ENCODE peak calls at places on chromosomes 6 and 20, in five cellular contexts. O, L, B, R and T are unnamed samples.

GRCh38 chr6:132070356-132070755 is 119.2 kb upstream of the CCN2 start:
- DNase-seq in O (no peak), L (no peak), B (no peak), R (no peak), T (no peak)

GRCh38 chr20:56222201-56222600 is 26.3 kb upstream of the MC3R start:
- DNase-seq in O (no peak), L (no peak), B (no peak), R (no peak), T (no peak)

GRCh38 chr20:49385471-49385870 is 97.0 kb downstream of the KCNB1 start:
- DNase-seq in O (no peak), L (peak; percentile 22), B (peak; percentile 36), R (no peak), T (no peak)

GRCh38 chr6:166422201-166422940 is 39.6 kb upstream of the MPC1 start:
- DNase-seq in O (no peak), L (no peak), B (no peak), R (no peak), T (no peak)

GRCh38 chr6:28988536-28989415 is 16.3 kb downstream of the ZNF311 start:
- DNase-seq in O (no peak), L (peak; percentile 61), B (peak; percentile 73), R (peak; percentile 72), T (no peak)

GRCh38 chr20:46164166-46164565 is 46.1 kb downstream of the CD40 start:
- DNase-seq in O (no peak), L (no peak), B (no peak), R (no peak), T (no peak)

GRCh38 chr6:70884074-70884983 is 72.5 kb downstream of the B3GAT2 start:
- DNase-seq in O (no peak), L (peak; percentile 33), B (peak; percentile 32), R (no peak), T (peak; percentile 26)

GRCh38 chr20:50488236-50488806 is 21.9 kb upstream of the PTPN1 start:
- DNase-seq in O (no peak), L (no peak), B (no peak), R (no peak), T (no peak)

GRCh38 chr6:156068870-156069269 is 613.2 kb upstream of the NOX3 start:
- DNase-seq in O (no peak), L (no peak), B (no peak), R (no peak), T (no peak)

GRCh38 chr6:34723203-34723602 is 26.6 kb upstream of the ILRUN start:
- DNase-seq in O (no peak), L (peak; percentile 69), B (no peak), R (no peak), T (no peak)

GRCh38 chr20:37686762-37687477 is 6.9 kb upstream of the CTNNBL1 start:
- DNase-seq in O (no peak), L (peak; percentile 20), B (no peak), R (no peak), T (no peak)

GRCh38 chr6:6725120-6725833 is 136.8 kb downstream of the LY86 start:
- DNase-seq in O (no peak), L (no peak), B (no peak), R (no peak), T (no peak)

GRCh38 chr6:170294813-170295518 is 4.1 kb upstream of the DLL1 start:
- DNase-seq in O (no peak), L (no peak), B (no peak), R (no peak), T (no peak)

GRCh38 chr6:2737885-2738284 is 12.8 kb downstream of the MYLK4 start:
- DNase-seq in O (no peak), L (no peak), B (no peak), R (no peak), T (no peak)

GRCh38 chr20:24943731-24944130 is 5.3 kb upstream of the CST7 start:
- DNase-seq in O (no peak), L (no peak), B (no peak), R (no peak), T (no peak)

GRCh38 chr6:6386010-6386409 is 65.5 kb upstream of the F13A1 start:
- DNase-seq in O (no peak), L (no peak), B (no peak), R (no peak), T (no peak)

GRCh38 chr6:26243132-26243531 is 121.9 kb upstream of the BTN3A2 start:
- DNase-seq in O (no peak), L (no peak), B (no peak), R (no peak), T (no peak)

GRCh38 chr20:15937179-15937578 is 636.1 kb downstream of the KIF16B start:
- DNase-seq in O (no peak), L (no peak), B (no peak), R (no peak), T (no peak)

GRCh38 chr6:69584913-69585729 is 211.7 kb downstream of the LMBRD1 start:
- DNase-seq in O (no peak), L (no peak), B (no peak), R (no peak), T (no peak)

GRCh38 chr6:27049863-27050781 is 197.4 kb upstream of the PRSS16 start:
- DNase-seq in O (peak; percentile 62), L (no peak), B (no peak), R (no peak), T (no peak)

GRCh38 chr6:75991941-75992340 is 80.5 kb downstream of the IMPG1 start:
- DNase-seq in O (no peak), L (no peak), B (no peak), R (no peak), T (no peak)
- H3K27ac ChIP-seq in O (no peak overlapping the region), L (no peak overlapping the region), B (no peak overlapping the region), R (no peak overlapping the region), T (no peak overlapping the region)

GRCh38 chr6:124963416-124964083 is 1.3 kb downstream of the RNF217 start:
- DNase-seq in O (no peak), L (peak; percentile 79), B (no peak), R (no peak), T (no peak)

GRCh38 chr6:124962617-124963415 is 579 bp downstream of the RNF217 start:
- DNase-seq in O (no peak), L (peak; percentile 35), B (no peak), R (peak; percentile 70), T (peak; percentile 41)

GRCh38 chr6:124961784-124962611 is at the start of gene RNF217:
- DNase-seq in O (no peak), L (peak; percentile 76), B (no peak), R (peak; percentile 66), T (peak; percentile 73)

GRCh38 chr6:124964764-124965105 is 2.5 kb downstream of the RNF217 start:
- DNase-seq in O (no peak), L (no peak), B (no peak), R (no peak), T (no peak)

DNA sequence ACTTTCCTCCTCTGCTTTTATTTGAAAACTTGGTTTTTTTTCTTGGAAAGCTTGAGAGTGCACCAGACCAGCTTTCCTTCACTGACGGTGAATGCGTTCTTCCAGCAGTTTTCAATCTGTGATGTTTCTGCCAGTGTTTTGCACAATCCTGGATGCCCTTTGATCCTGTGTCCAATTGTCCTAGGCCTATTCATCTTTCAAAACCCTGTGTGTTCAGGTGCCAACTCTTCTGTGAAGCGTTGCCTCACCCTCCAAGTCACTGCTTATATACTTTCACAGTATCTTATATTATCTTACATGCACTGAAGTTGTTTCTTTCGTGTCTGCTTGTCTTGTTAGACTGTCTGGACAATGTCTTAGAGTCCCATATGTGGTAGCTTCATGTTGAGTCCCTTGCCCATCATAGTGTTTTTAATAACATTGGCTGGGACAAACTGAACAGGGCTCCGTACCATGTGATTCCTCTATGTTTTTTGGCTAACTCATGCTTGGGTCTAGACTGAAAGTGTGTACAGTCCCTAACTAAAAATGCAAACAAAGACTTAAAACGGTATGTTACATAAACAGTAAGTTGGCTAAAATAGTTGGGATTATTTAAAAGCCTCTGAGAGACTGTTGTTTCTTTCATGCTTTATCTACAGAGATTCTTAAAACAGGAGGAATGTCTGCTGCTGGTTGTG is 2.0 kb downstream of the RNF217 start:
- DNase-seq in O (no peak), L (peak; percentile 65), B (no peak), R (no peak), T (peak; percentile 78)
- TF ChIP-seq POLR2A in O (peak; percentile 15), L (no peak), B (no peak), R (peak; percentile 29), T (no peak)

DNA sequence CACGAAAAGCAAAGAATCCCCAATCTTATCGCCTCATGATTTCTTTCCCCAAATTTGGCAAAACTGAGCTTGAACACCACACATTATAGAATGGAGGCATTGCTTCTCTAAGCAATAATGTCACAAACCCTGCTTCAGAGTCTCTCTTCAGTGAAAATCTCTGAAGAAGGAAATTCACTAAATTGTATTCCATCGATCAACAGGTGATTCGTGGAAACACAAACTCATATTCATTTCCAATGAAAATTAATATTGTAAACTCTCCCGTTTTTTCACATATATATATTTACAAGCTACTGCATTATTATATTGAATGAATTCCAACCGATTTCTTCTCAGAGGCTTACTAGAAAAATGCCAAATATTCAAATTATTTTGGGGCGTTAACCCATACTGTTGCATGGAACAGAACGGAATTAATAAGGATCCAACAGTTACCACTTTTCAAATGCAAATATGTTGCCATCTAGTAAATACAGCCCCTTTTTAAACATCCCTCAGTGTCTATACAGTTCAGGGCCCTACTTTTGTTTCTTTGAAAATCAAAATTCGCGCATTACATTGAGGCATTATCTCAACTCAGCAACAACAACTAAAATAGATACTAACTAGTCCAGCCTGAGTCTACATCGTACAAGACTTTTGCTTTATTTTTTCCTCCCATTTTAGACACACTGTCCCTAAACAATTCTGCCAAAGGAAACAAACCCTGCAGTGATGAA is 1.3 kb downstream of the KIF13A start:
- DNase-seq in O (no peak), L (no peak), B (no peak), R (no peak), T (no peak)
- H3K27ac ChIP-seq in O (peak overlapping the region; percentile 98), L (peak overlapping the region; percentile 85), B (no peak overlapping the region), R (peak overlapping the region; percentile 59), T (peak overlapping the region; percentile 98)

GRCh38 chr20:1895674-1896496 is 678 bp downstream of the SIRPA start:
- DNase-seq in O (no peak), L (no peak), B (no peak), R (no peak), T (peak; percentile 32)
- TF ChIP-seq POLR2A in O (no peak), L (no peak), B (no peak), R (no peak), T (no peak)

DNA sequence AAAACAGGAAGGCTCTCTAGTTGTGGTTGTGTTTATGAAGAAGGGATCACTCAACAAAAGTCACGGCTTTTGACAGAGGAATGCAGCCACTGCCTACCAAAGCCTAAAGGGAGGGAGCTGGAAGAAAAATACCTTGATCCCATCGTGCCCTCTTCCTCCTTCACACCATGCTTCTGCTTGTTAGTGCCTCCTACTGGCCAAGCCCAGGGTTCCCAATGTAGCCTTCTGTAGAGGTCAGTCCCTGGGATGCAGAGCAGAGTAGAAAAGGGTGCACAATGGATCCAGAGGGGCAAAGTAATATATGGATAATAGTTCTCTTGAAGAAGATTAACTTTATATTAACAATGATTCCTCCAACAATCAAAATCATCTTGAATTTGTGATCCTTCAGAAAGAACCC is 293.5 kb upstream of the FERMT1 start:
- DNase-seq in O (no peak), L (no peak), B (no peak), R (no peak), T (no peak)
- H3K27ac ChIP-seq in O (no peak overlapping the region), L (no peak overlapping the region), B (no peak overlapping the region), R (no peak overlapping the region), T (no peak overlapping the region)